ENCODE peak calls at places on chromosomes 3 and 15, in five cellular contexts. E is stomach, O is heart left ventricle, V is thyroid gland, Y is kidney epithelial cell. L is an unnamed sample.
A peak's percentile ranks its signal among the peaks of the same experiment; 100 is the strongest.

GRCh38 chr15:62900071-62900812 is 142.3 kb upstream of the TPM1 start:
- DNase-seq in E (no peak), O (no peak), V (no peak), Y (no peak), L (no peak)

GRCh38 chr3:47022540-47023161 is 43.2 kb downstream of the NBEAL2 start:
- DNase-seq in E (peak; percentile 77), O (no peak), V (peak; percentile 73), Y (no peak), L (no peak)

GRCh38 chr3:52123106-52123708 is 31.0 kb downstream of the POC1A start:
- DNase-seq in E (peak; percentile 78), O (peak; percentile 78), V (peak; percentile 77), Y (peak; percentile 29), L (peak; percentile 51)

GRCh38 chr3:42080452-42080872 is 10.7 kb upstream of the TRAK1 start:
- DNase-seq in E (peak; percentile 47), O (no peak), V (peak; percentile 45), Y (no peak), L (peak; percentile 76)

GRCh38 chr15:71449363-71449762 is 334.1 kb downstream of the THSD4 start:
- DNase-seq in E (no peak), O (no peak), V (no peak), Y (no peak), L (no peak)

GRCh38 chr3:196179380-196180308 is 31.6 kb downstream of the ZDHHC19 start:
- DNase-seq in E (no peak), O (no peak), V (no peak), Y (no peak), L (peak; percentile 49)

GRCh38 chr15:60964527-60964926 is 264.6 kb downstream of the RORA start:
- DNase-seq in E (no peak), O (no peak), V (peak; percentile 82), Y (no peak), L (peak; percentile 34)

GRCh38 chr3:114178770-114179368 is at the start of gene DRD3:
- DNase-seq in E (no peak), O (no peak), V (peak; percentile 11), Y (peak; percentile 16), L (peak; percentile 31)

GRCh38 chr3:177831361-177831760 is 634.1 kb upstream of the TBL1XR1 start:
- DNase-seq in E (no peak), O (no peak), V (no peak), Y (no peak), L (no peak)

GRCh38 chr3:41502461-41502860 is 303.2 kb downstream of the CTNNB1 start:
- DNase-seq in E (no peak), O (no peak), V (no peak), Y (no peak), L (no peak)

GRCh38 chr3:194671511-194671899 is 486 bp downstream of the LSG1 start:
- DNase-seq in E (no peak), O (no peak), V (no peak), Y (no peak), L (no peak)

GRCh38 chr3:48919215-48920138 is 835 bp downstream of the ARIH2 start:
- DNase-seq in E (peak; percentile 28), O (peak; percentile 23), V (peak; percentile 12), Y (peak; percentile 16), L (no peak)

GRCh38 chr15:51348688-51349087 is 7.2 kb downstream of the GLDN start:
- DNase-seq in E (no peak), O (no peak), V (no peak), Y (no peak), L (no peak)

GRCh38 chr15:83692820-83693581 is 39.1 kb downstream of the ADAMTSL3 start:
- DNase-seq in E (no peak), O (no peak), V (no peak), Y (no peak), L (no peak)

GRCh38 chr15:89137926-89138325 is 49.7 kb downstream of the ABHD2 start:
- DNase-seq in E (no peak), O (no peak), V (no peak), Y (no peak), L (no peak)

GRCh38 chr3:82834098-82834497 is 1072.7 kb upstream of the GBE1 start:
- DNase-seq in E (no peak), O (no peak), V (no peak), Y (no peak), L (no peak)

GRCh38 chr3:82839871-82840270 is 1078.4 kb upstream of the GBE1 start:
- DNase-seq in E (no peak), O (no peak), V (no peak), Y (no peak), L (no peak)
- H3K4me3 ChIP-seq in E (no peak overlapping the region), O (no peak overlapping the region), V (no peak overlapping the region), Y (no peak overlapping the region), L (no peak overlapping the region)

GRCh38 chr3:169668957-169669681 is 5.6 kb upstream of the MECOM start:
- DNase-seq in E (peak; percentile 91), O (peak; percentile 75), V (peak; percentile 67), Y (no peak), L (peak; percentile 34)
- H3K4me3 ChIP-seq in E (peak overlapping the region; percentile 54), O (peak overlapping the region; percentile 58), V (no peak overlapping the region), Y (peak overlapping the region; percentile 46), L (peak overlapping the region; percentile 22)

DNA sequence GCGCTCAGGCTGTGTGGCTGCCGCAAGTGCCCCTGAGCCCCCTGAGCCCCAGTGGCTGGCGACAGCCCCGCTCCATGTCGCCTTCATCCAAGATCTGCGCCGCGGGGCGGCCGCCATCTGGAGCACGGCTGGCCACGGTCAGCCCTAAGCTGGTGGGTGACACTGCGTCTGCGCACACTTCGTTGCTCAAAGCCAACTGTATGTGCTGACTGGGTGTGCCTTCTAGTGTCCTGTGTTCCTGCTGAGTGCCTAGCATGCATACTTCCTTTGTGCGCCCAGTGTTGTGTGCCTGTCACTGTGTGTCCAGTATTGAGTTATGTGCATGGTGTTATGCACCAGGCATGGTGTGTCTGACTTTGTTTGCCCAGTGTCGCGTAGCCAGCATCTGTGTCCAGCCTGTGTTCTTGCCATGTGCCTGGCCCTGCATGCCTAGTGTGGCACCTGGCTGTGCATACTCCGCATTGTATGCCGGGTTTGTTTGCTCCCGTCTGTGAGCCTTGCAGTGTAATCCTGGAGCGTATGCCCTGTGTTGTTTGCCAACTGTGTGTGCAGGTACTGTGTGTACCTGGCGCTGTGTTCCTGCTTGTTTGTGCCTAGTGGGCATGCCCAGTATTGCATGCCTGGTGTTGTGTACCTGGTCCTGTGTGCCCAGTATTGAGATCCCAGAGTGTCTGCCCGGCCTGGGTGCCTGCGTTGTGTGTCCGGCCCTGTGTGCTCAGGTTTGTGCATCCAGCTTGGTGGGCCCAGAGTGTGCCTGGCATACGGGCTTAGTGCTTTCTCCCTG is 54.7 kb upstream of the CHRNA7 start:
- DNase-seq in E (no peak), O (no peak), V (peak; percentile 58), Y (no peak), L (peak; percentile 6)
- H3K4me3 ChIP-seq in E (peak overlapping the region; percentile 38), O (peak overlapping the region; percentile 10), V (no peak overlapping the region), Y (no peak overlapping the region), L (no peak overlapping the region)

GRCh38 chr15:77059761-77060345 is 11.1 kb downstream of the TSPAN3 start:
- DNase-seq in E (no peak), O (no peak), V (peak; percentile 77), Y (no peak), L (no peak)
- H3K4me3 ChIP-seq in E (no peak overlapping the region), O (no peak overlapping the region), V (no peak overlapping the region), Y (no peak overlapping the region), L (no peak overlapping the region)

DNA sequence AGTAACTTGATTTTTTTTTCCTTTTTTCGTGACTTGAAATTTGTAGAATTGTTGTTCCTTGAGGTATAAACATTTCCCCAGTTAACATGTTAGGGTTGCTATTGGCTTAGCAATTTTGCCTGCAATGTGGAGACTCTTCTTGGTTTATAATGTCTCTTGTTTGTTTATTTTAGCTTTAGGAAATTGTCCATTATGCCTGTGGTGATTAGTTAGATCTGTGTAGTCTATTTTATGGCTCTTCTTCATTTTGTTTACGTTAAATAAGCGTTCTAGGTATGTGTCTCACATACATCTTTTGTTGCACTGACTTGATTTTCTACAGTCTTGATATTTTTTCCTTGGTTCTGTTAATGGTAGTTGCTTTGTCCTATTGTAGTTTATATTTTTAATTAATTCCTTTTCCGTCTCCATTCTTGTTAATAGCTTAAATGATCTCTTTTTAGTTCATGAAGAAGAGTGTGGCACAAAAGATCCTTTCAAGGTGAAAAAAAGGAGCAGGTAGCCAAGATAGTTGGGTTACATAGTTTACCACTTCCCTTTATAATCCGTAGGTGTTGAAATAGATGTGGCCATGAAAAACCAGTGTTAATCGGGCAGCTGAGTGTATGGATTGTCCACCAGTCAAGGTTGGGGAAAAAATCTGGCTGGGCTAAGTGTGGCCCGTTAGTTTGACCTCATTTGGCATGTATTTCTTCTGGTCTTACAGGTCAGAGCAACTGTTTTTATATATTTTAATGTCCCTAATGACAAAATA is 12.1 kb downstream of the IQGAP1 start:
- DNase-seq in E (no peak), O (no peak), V (no peak), Y (no peak), L (no peak)
- H3K4me3 ChIP-seq in E (no peak overlapping the region), O (peak overlapping the region; percentile 36), V (no peak overlapping the region), Y (no peak overlapping the region), L (peak overlapping the region; percentile 14)

GRCh38 chr3:120567370-120568197 is 28.6 kb upstream of the NDUFB4 start:
- DNase-seq in E (no peak), O (no peak), V (no peak), Y (no peak), L (peak; percentile 43)
- H3K4me3 ChIP-seq in E (peak overlapping the region; percentile 10), O (no peak overlapping the region), V (no peak overlapping the region), Y (no peak overlapping the region), L (peak overlapping the region; percentile 19)

GRCh38 chr3:169363318-169363717 is 300.2 kb downstream of the MECOM start:
- DNase-seq in E (no peak), O (no peak), V (no peak), Y (no peak), L (no peak)
- H3K4me3 ChIP-seq in E (no peak overlapping the region), O (no peak overlapping the region), V (no peak overlapping the region), Y (no peak overlapping the region), L (no peak overlapping the region)

DNA sequence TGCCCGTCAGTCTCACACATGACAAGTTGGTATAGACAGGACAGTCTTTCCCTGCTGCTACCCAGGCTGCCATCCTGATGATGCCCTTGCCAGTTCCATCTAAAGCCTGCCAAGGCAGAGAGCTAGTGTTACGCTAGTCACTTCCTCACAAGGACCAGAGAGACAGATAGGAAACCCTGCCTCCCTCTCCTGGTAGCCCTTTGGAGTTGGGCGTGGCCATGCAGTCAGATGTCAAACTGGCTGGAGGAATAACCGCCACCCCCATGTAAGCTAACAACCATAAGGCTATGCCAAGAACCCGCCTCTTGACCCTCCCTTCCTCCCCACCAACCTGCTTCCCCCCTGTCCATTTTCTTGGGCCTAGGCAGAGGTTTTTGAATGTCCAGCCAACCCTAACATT is 2.8 kb downstream of the TMEM115 start:
- DNase-seq in E (peak; percentile 60), O (peak; percentile 65), V (peak; percentile 93), Y (no peak), L (peak; percentile 36)
- H3K4me3 ChIP-seq in E (peak overlapping the region; percentile 88), O (peak overlapping the region; percentile 97), V (no peak overlapping the region), Y (no peak overlapping the region), L (peak overlapping the region; percentile 97)

L was measured in AG10803.